ENCODE peak calls at places on chromosomes 13 and 19, in four cellular contexts. Y is K562, O is HCT116, R is GM12878. Z is an unnamed sample.

GRCh38 chr13:110913911-110914292 is 967 bp downstream of the ANKRD10 start:
- DNase-seq in Y (no peak), O (no peak), R (no peak), Z (no peak)

GRCh38 chr13:99015606-99016520 is 38.0 kb upstream of the DOCK9 start:
- DNase-seq in Y (no peak), O (no peak), R (no peak), Z (no peak)

GRCh38 chr13:76048675-76049396 is 412.7 kb downstream of the LMO7 start:
- DNase-seq in Y (no peak), O (no peak), R (no peak), Z (no peak)

GRCh38 chr19:18461471-18461870 is 23.5 kb upstream of the ISYNA1 start:
- DNase-seq in Y (no peak), O (no peak), R (no peak), Z (no peak)

GRCh38 chr19:16418597-16418962 is 53.2 kb downstream of the EPS15L1 start:
- DNase-seq in Y (no peak), O (no peak), R (no peak), Z (no peak)

GRCh38 chr19:611506-611869 is 21.8 kb downstream of the HCN2 start:
- DNase-seq in Y (no peak), O (no peak), R (no peak), Z (no peak)

GRCh38 chr13:112710855-112711527 is 21.2 kb downstream of the ATP11A start:
- DNase-seq in Y (no peak), O (no peak), R (no peak), Z (no peak)

GRCh38 chr19:1132625-1133383 is 29.0 kb downstream of the GPX4 start:
- DNase-seq in Y (no peak), O (no peak), R (no peak), Z (no peak)

GRCh38 chr13:44409595-44409994 is 36.0 kb downstream of the SERP2 start:
- DNase-seq in Y (no peak), O (no peak), R (no peak), Z (no peak)

GRCh38 chr13:19606152-19606551 is 27.3 kb upstream of the MPHOSPH8 start:
- DNase-seq in Y (no peak), O (no peak), R (no peak), Z (no peak)

GRCh38 chr13:113759525-113760137 is 605 bp downstream of the TMEM255B start:
- DNase-seq in Y (no peak), O (no peak), R (no peak), Z (no peak)

GRCh38 chr19:10120538-10121198 is 969 bp upstream of the EIF3G start:
- DNase-seq in Y (no peak), O (no peak), R (no peak), Z (no peak)

GRCh38 chr19:48630289-48631036 is 6.7 kb downstream of the DBP start:
- DNase-seq in Y (no peak), O (no peak), R (no peak), Z (no peak)

GRCh38 chr19:3358919-3359849 is 7.2 kb upstream of the NFIC start:
- DNase-seq in Y (peak; percentile 83), O (no peak), R (no peak), Z (no peak)

GRCh38 chr19:16125738-16126495 is 14.2 kb downstream of the RAB8A start:
- DNase-seq in Y (no peak), O (no peak), R (no peak), Z (no peak)

GRCh38 chr19:50646074-50646807 is 3.0 kb upstream of the C19orf81 start:
- DNase-seq in Y (peak; percentile 74), O (peak; percentile 48), R (no peak), Z (no peak)

GRCh38 chr13:73702419-73703071 is 431.7 kb downstream of the KLF12 start:
- DNase-seq in Y (no peak), O (no peak), R (peak; percentile 21), Z (no peak)

GRCh38 chr13:27967736-27968315 is 1.3 kb downstream of the CDX2 start:
- DNase-seq in Y (no peak), O (no peak), R (no peak), Z (no peak)

GRCh38 chr19:10817291-10818038 is 18.5 kb downstream of the TMED1 start:
- DNase-seq in Y (no peak), O (no peak), R (no peak), Z (no peak)

GRCh38 chr19:38537071-38537847 is 80.5 kb downstream of the MAP4K1 start:
- DNase-seq in Y (no peak), O (no peak), R (no peak), Z (no peak)

GRCh38 chr19:45444318-45445041 is 20.8 kb upstream of the ERCC1 start:
- DNase-seq in Y (peak; percentile 97), O (no peak), R (no peak), Z (peak; percentile 96)

GRCh38 chr13:51246411-51247298 is 24.5 kb downstream of the FAM124A start:
- DNase-seq in Y (no peak), O (no peak), R (no peak), Z (no peak)

GRCh38 chr13:50989476-50989875 is 79.9 kb downstream of the RNASEH2B start:
- DNase-seq in Y (peak; percentile 43), O (no peak), R (no peak), Z (no peak)

DNA sequence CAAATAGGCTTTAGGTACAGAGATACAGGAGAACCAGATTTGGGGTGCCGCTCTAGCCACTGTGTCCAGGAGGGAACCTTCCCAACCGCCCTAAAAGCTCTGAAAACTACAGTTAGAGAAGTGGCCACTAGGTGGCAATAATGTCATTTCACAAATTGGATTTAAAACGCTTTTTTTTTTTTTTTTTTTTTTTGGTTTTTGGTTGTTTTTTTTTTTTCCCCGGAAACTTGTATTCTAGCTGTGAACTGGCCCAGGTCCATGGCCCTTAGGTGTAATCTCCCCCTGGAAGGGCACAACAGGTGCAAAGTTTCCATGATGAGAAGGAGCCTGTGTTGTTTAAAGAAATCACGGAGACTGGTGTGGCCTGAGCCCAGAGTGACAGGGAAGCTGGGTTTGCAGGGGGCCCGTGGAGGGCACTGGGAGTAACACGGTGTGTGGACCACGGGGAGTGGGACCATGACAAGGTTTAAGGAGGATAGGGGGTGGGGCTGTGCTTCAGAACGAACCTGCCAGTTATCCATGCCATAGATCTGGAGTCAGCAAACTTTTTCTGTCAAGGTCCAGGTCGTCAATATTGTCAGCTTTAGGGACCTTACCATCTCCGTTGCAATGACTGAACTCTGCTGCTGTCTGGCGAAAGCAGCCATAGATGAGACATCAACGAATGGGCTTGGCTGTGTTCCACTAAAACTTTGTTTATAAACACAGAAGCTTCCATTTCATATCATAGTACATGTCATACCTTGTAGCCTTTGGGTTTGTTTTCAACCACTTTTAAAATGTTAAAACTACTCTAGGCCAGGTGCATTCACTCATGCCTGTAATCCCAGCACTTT is 10.1 kb downstream of the OR1I1 start:
- DNase-seq in Y (peak; percentile 77), O (peak; percentile 66), R (no peak), Z (peak; percentile 54)
- TF ChIP-seq EGR1 in Y (no peak), O (no peak), R (no peak), Z (no peak)

DNA sequence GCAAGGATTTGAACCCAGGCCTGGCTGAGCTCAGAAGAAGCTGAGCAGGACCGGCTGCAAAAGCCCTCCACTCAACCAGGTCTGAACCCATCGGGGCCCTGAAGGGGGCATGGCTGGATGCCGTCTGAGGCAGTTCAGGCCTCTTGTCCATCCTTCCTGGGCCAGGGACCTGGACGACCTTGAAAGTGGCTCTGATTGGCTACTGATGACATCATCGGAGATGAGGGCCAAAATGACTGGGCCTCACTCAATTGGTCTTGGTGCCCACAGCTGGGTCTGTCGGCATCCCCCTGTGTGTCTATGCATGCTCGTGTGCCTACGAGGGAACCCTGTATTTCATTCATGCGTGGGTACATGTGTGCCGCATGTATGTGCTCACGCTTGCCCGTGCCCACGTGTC is 71.8 kb downstream of the PTPRS start:
- DNase-seq in Y (no peak), O (no peak), R (no peak), Z (no peak)
- TF ChIP-seq EGR1 in Y (no peak), O (no peak), R (no peak), Z (no peak)

GRCh38 chr13:65638572-65639168 is 1591.5 kb downstream of the PCDH9 start:
- DNase-seq in Y (peak; percentile 10), O (peak; percentile 35), R (no peak), Z (no peak)
- TF ChIP-seq EGR1 in Y (no peak), O (no peak), R (no peak), Z (no peak)

GRCh38 chr13:109673477-109673876 is 112.9 kb downstream of the IRS2 start:
- DNase-seq in Y (no peak), O (no peak), R (no peak), Z (no peak)
- TF ChIP-seq EGR1 in Y (no peak), O (no peak), R (no peak), Z (no peak)

DNA sequence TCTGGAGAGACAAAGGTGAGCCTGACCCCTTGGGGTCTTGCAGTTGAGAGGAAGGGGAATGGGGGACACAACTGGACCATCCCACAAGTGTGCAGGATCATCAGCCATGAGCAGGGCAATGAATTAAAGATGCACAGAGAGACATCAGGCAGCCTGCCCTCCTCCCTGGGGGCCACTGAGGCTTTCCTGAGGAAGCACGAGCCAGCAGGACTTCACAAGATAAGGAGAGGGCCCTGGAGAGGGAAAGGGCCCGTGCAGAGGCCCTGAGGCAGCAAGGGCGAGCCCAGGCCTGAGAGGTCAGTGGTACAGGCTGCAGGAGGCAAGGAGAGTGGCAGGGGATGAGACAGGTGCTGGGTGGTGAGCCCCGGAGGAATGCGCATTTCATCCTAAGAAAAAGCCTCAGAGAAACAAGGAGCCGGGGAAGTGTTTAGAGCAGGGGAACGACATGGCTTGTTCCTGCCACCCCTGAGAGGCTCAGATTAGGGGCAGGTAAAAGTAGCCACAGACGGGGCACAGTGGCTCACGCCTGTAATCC is 9.0 kb upstream of the PRKD2 start:
- DNase-seq in Y (no peak), O (no peak), R (no peak), Z (no peak)
- TF ChIP-seq EGR1 in Y (no peak), O (no peak), R (no peak), Z (no peak)

DNA sequence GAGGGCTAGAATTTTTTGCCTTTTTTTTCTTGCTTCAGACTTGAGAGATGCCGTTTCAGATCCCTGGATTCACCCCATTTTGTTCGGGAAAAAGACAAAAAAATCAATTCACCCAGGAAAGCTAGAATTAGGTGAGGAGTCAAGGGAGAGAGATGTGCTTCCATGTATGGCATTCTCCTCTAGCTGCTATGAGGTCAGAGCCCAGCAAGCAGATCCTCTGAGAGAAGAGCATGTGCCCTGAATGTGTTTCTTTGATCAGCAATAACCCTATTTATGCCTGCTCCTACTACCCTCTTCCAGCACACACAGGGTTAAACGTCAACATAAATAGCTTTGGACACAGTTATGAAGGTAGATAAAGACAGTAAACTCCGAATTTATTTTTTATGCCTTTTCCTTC is 53.6 kb downstream of the NDFIP2 start:
- DNase-seq in Y (no peak), O (no peak), R (no peak), Z (no peak)
- TF ChIP-seq EGR1 in Y (no peak), O (no peak), R (no peak), Z (no peak)

DNA sequence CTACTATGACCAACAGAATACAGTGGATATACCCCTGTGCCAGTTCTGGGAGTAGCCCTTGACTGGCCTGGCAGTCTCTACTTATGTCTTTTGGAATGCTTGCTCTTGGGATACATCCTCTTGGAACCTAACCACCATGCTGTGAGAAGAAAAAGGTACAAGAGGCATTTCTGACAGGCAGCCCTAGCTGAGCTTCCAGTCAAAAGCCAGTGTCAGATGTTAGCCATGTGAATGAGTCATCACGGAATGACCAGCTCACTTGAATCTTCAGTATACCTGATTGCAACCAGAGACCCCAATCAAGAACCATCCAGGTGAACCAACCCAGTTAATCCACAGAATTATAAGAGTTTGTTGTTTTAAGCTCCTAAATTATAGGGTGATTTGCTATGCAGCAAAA is 4.1 kb downstream of the CCDC169 start:
- DNase-seq in Y (no peak), O (no peak), R (no peak), Z (no peak)
- TF ChIP-seq EGR1 in Y (no peak), O (no peak), R (no peak), Z (no peak)

GRCh38 chr19:8361921-8362793 is 1.8 kb upstream of the ANGPTL4 start:
- DNase-seq in Y (no peak), O (peak; percentile 95), R (no peak), Z (no peak)
- TF ChIP-seq EGR1 in Y (no peak), O (no peak), R (no peak), Z (no peak)

Z was measured in H1.